ENCODE peak calls at places on chromosomes 12 and 14, in nine cellular contexts. R is NCI-H2171; F is pancreas; X is CMK; V is AG20443; Q is Kasumi-1; E is stimulated activated CD4-positive, alpha-beta T cell treated with anti-CD3 and anti-CD28 coated beads, Interleukin-4, amount 100 ng/mL, for 48 hours; L is EL; W is fibroblast of the aortic adventitia. K is an unnamed sample.

GRCh38 chr14:68807148-68807600 is 14.3 kb upstream of the ZFP36L1 start:
- DNase-seq in R (no peak), F (peak), X (no peak), V (peak), Q (peak), E (no peak), L (peak), W (peak), K (peak)

GRCh38 chr12:55515696-55516095 is 23.5 kb downstream of the OR6C68 start:
- DNase-seq in R (no peak), F (no peak), X (no peak), V (no peak), Q (no peak), E (no peak), L (peak), W (no peak), K (no peak)

GRCh38 chr12:93098077-93098476 is 169.0 kb upstream of the EEA1 start:
- DNase-seq in R (no peak), F (no peak), X (peak), V (no peak), Q (peak), E (peak), L (peak), W (peak), K (peak)

GRCh38 chr12:10829994-10830393 is 3.8 kb upstream of the TAS2R10 start:
- DNase-seq in R (no peak), F (no peak), X (no peak), V (no peak), Q (no peak), E (no peak), L (no peak), W (peak), K (peak)

GRCh38 chr14:94601961-94602391 is 10.2 kb upstream of the SERPINA3 start:
- DNase-seq in R (no peak), F (no peak), X (no peak), V (peak), Q (no peak), E (no peak), L (peak), W (peak), K (peak)

GRCh38 chr12:40106655-40107054 is 774 bp upstream of the SLC2A13 start:
- DNase-seq in R (no peak), F (no peak), X (no peak), V (no peak), Q (no peak), E (no peak), L (no peak), W (peak), K (no peak)

GRCh38 chr14:77059276-77059934 is 30.9 kb upstream of the IRF2BPL start:
- DNase-seq in R (no peak), F (no peak), X (no peak), V (peak), Q (no peak), E (no peak), L (peak), W (peak), K (peak)

GRCh38 chr14:39175445-39176262 is 600 bp downstream of the PNN start:
- DNase-seq in R (peak), F (peak), X (no peak), V (peak), Q (peak), E (peak), L (peak), W (no peak), K (peak)

GRCh38 chr12:124655317-124656213 is 88.2 kb upstream of the NCOR2 start:
- DNase-seq in R (peak), F (peak), X (peak), V (peak), Q (peak), E (no peak), L (peak), W (peak), K (peak)

GRCh38 chr14:101721951-101722661 is 39.4 kb upstream of the PPP2R5C start:
- DNase-seq in R (no peak), F (no peak), X (no peak), V (no peak), Q (peak), E (no peak), L (peak), W (no peak), K (peak)

GRCh38 chr14:81447018-81447770 is 47.1 kb upstream of the STON2 start:
- DNase-seq in R (no peak), F (no peak), X (no peak), V (no peak), Q (no peak), E (no peak), L (no peak), W (peak), K (peak)

GRCh38 chr12:47114481-47114892 is 34.7 kb upstream of the AMIGO2 start:
- DNase-seq in R (no peak), F (no peak), X (no peak), V (peak), Q (no peak), E (no peak), L (no peak), W (peak), K (no peak)

GRCh38 chr14:55807059-55807499 is 227.1 kb downstream of the KTN1 start:
- DNase-seq in R (peak), F (peak), X (peak), V (peak), Q (no peak), E (peak), L (peak), W (peak), K (peak)

GRCh38 chr12:38541849-38542248 is 225.3 kb downstream of the ALG10B start:
- DNase-seq in R (no peak), F (no peak), X (no peak), V (no peak), Q (no peak), E (no peak), L (no peak), W (no peak), K (no peak)

GRCh38 chr14:101520621-101521305 is 40.5 kb upstream of the DIO3 start:
- DNase-seq in R (no peak), F (no peak), X (no peak), V (peak), Q (no peak), E (no peak), L (no peak), W (peak), K (peak)

GRCh38 chr12:122097641-122098364 is 19.2 kb downstream of the MLXIP start:
- DNase-seq in R (no peak), F (peak), X (peak), V (no peak), Q (no peak), E (no peak), L (no peak), W (peak), K (no peak)

GRCh38 chr12:78802593-78802992 is 62.0 kb upstream of the SYT1 start:
- DNase-seq in R (no peak), F (no peak), X (no peak), V (peak), Q (no peak), E (no peak), L (peak), W (peak), K (peak)

GRCh38 chr12:6341439-6342139 is at the start of gene TNFRSF1A:
- DNase-seq in R (no peak), F (peak), X (peak), V (peak), Q (peak), E (no peak), L (peak), W (peak), K (peak)

GRCh38 chr14:89330236-89331002 is 86.6 kb downstream of the FOXN3 start:
- DNase-seq in R (no peak), F (no peak), X (no peak), V (peak), Q (no peak), E (no peak), L (peak), W (peak), K (peak)

GRCh38 chr12:19496249-19497208 is 57.2 kb downstream of the AEBP2 start:
- DNase-seq in R (no peak), F (no peak), X (no peak), V (no peak), Q (no peak), E (no peak), L (no peak), W (no peak), K (no peak)

GRCh38 chr14:105475269-105475915 is 771 bp downstream of the CRIP2 start:
- DNase-seq in R (no peak), F (no peak), X (no peak), V (peak), Q (no peak), E (no peak), L (no peak), W (peak), K (no peak)

GRCh38 chr14:100764716-100765115 is 38.0 kb downstream of the DLK1 start:
- DNase-seq in R (no peak), F (no peak), X (no peak), V (no peak), Q (no peak), E (no peak), L (no peak), W (no peak), K (no peak)

GRCh38 chr12:52155048-52155868 is 36.6 kb downstream of the KRT80 start:
- DNase-seq in R (no peak), F (no peak), X (no peak), V (peak), Q (no peak), E (no peak), L (no peak), W (peak), K (no peak)

GRCh38 chr12:16228067-16228466 is 49.4 kb downstream of the SLC15A5 start:
- DNase-seq in R (no peak), F (no peak), X (no peak), V (peak), Q (no peak), E (no peak), L (no peak), W (peak), K (no peak)

GRCh38 chr14:60965402-60965801 is 15.5 kb downstream of the TRMT5 start:
- DNase-seq in R (no peak), F (no peak), X (no peak), V (no peak), Q (no peak), E (no peak), L (peak), W (peak), K (peak)

GRCh38 chr12:27460471-27460978 is 14.0 kb downstream of the SMCO2 start:
- DNase-seq in R (no peak), F (no peak), X (peak), V (no peak), Q (peak), E (no peak), L (no peak), W (peak), K (no peak)

GRCh38 chr12:12209043-12209442 is 57.8 kb downstream of the LRP6 start:
- DNase-seq in R (no peak), F (no peak), X (no peak), V (no peak), Q (no peak), E (no peak), L (no peak), W (peak), K (no peak)

GRCh38 chr14:34365309-34365915 is 96.6 kb downstream of the SPTSSA start:
- DNase-seq in R (no peak), F (no peak), X (no peak), V (no peak), Q (peak), E (no peak), L (no peak), W (peak), K (peak)

GRCh38 chr14:51501746-51502145 is 150.0 kb upstream of the FRMD6 start:
- DNase-seq in R (no peak), F (no peak), X (no peak), V (no peak), Q (no peak), E (no peak), L (no peak), W (no peak), K (no peak)

GRCh38 chr12:56591111-56591510 is 39.0 kb downstream of the BAZ2A start:
- DNase-seq in R (peak), F (no peak), X (no peak), V (no peak), Q (no peak), E (no peak), L (no peak), W (no peak), K (peak)

GRCh38 chr12:22904485-22904884 is 279.5 kb downstream of the ETNK1 start:
- DNase-seq in R (no peak), F (no peak), X (peak), V (no peak), Q (no peak), E (no peak), L (no peak), W (no peak), K (no peak)

GRCh38 chr14:81298122-81298521 is 77.4 kb upstream of the GTF2A1 start:
- DNase-seq in R (peak), F (no peak), X (no peak), V (no peak), Q (no peak), E (no peak), L (no peak), W (no peak), K (no peak)

GRCh38 chr14:92507174-92507768 is 6.3 kb upstream of the RIN3 start:
- DNase-seq in R (peak), F (no peak), X (no peak), V (no peak), Q (no peak), E (no peak), L (no peak), W (no peak), K (no peak)

GRCh38 chr14:22994762-22995275 is 12.5 kb upstream of the AJUBA start:
- DNase-seq in R (peak), F (no peak), X (no peak), V (peak), Q (peak), E (no peak), L (peak), W (peak), K (no peak)

GRCh38 chr12:65536876-65537661 is 258.6 kb downstream of the MSRB3 start:
- DNase-seq in R (no peak), F (no peak), X (no peak), V (peak), Q (no peak), E (no peak), L (peak), W (peak), K (peak)

GRCh38 chr12:50087995-50088394 is 2.9 kb downstream of the SMARCD1 start:
- DNase-seq in R (no peak), F (no peak), X (no peak), V (peak), Q (no peak), E (no peak), L (peak), W (peak), K (peak)

K was measured in foreskin fibroblast.